ENCODE peak calls at places on chromosome 1, in four cellular contexts. E, B, V and C are unnamed samples.

GRCh38 chr1:40392206-40392605 is 18.7 kb downstream of the SMAP2 start:
- DNase-seq in E (no peak), B (no peak), V (peak), C (no peak)

GRCh38 chr1:237042892-237043576 is 1.1 kb downstream of the RYR2 start:
- DNase-seq in E (no peak), B (no peak), V (peak), C (no peak)

GRCh38 chr1:65050735-65051134 is 84.4 kb upstream of the JAK1 start:
- DNase-seq in E (no peak), B (no peak), V (no peak), C (no peak)

GRCh38 chr1:58204284-58204683 is 342.2 kb downstream of the OMA1 start:
- DNase-seq in E (no peak), B (no peak), V (no peak), C (no peak)

GRCh38 chr1:50423670-50424000 is 392 bp upstream of the DMRTA2 start:
- DNase-seq in E (no peak), B (no peak), V (no peak), C (no peak)

GRCh38 chr1:22406722-22407495 is 44.7 kb upstream of the ZBTB40 start:
- DNase-seq in E (no peak), B (no peak), V (no peak), C (no peak)

GRCh38 chr1:40312238-40313205 is 4.6 kb downstream of the COL9A2 start:
- DNase-seq in E (peak), B (no peak), V (no peak), C (no peak)

GRCh38 chr1:156502749-156503671 is 2.4 kb upstream of the MEF2D start:
- DNase-seq in E (no peak), B (peak), V (peak), C (peak)

GRCh38 chr1:55957233-55957632 is 622.1 kb downstream of the PLPP3 start:
- DNase-seq in E (no peak), B (no peak), V (no peak), C (no peak)

GRCh38 chr1:44817307-44817706 is 9.0 kb downstream of the BTBD19 start:
- DNase-seq in E (no peak), B (no peak), V (no peak), C (no peak)

GRCh38 chr1:147598631-147599361 is 57.5 kb downstream of the BCL9 start:
- DNase-seq in E (no peak), B (peak), V (no peak), C (no peak)

GRCh38 chr1:43930168-43930948 is 3.2 kb upstream of the ARTN start:
- DNase-seq in E (no peak), B (no peak), V (no peak), C (peak)

GRCh38 chr1:186708578-186709203 is 28.5 kb upstream of the PTGS2 start:
- DNase-seq in E (no peak), B (no peak), V (peak), C (no peak)

GRCh38 chr1:5737081-5737480 is 255.1 kb downstream of the NPHP4 start:
- DNase-seq in E (no peak), B (no peak), V (no peak), C (no peak)

GRCh38 chr1:2644591-2645101 is 11.8 kb upstream of the MMEL1 start:
- DNase-seq in E (peak), B (peak), V (no peak), C (no peak)

GRCh38 chr1:8412183-8412831 is 94.4 kb downstream of the SLC45A1 start:
- DNase-seq in E (no peak), B (no peak), V (peak), C (no peak)

DNA sequence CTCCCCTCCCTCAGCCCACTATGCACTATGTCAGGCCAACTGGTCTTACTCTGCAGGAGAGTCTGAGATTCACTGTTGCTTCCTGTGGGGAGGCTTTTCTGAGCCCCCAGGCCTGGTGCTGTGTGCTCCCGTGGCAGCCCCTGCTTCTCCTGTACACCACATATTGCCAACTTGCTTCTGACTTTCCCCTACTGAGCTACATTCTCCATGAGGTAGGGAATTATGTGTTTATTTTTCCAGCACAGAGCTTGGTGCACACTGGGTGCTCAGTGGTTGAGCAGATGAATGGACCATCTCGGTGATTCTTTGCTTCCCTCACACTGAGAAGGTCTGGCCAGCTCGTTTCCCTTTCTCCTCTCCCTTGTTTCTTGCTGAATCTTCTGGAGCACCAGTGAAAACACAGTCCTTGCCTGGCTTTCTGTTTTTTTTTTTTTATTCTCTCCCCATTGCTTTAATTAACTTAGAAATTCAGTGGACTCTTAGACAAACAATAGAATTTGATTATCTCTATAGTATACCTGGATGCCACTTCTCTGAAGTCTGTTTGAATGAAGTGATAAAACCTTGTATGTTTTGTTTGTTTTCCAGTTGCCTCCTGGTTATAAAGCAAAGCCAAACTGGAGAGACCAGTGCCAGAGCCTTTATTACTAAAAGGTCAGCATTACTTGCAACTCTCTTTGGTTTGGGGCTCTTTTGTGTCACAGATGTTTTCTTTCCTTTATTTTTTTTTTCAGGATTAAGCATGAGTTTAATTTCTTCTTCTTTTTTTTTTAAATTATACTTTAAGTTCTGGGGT is 50.3 kb upstream of the CNIH3 start:
- DNase-seq in E (no peak), B (no peak), V (no peak), C (no peak)
- TF ChIP-seq CTCF in E (no peak), B (no peak), V (no peak), C (no peak)

GRCh38 chr1:33364578-33364945 is 43.7 kb upstream of the A3GALT2 start:
- DNase-seq in E (no peak), B (no peak), V (no peak), C (no peak)
- TF ChIP-seq CTCF in E (no peak), B (no peak), V (no peak), C (no peak)

GRCh38 chr1:48524892-48525467 is 53.0 kb upstream of the SPATA6 start:
- DNase-seq in E (no peak), B (no peak), V (peak), C (no peak)

GRCh38 chr1:48536477-48536876 is 64.5 kb upstream of the SPATA6 start:
- DNase-seq in E (no peak), B (no peak), V (no peak), C (no peak)

GRCh38 chr1:48532976-48533375 is 61.0 kb upstream of the SPATA6 start:
- DNase-seq in E (no peak), B (no peak), V (no peak), C (no peak)

GRCh38 chr1:48526045-48526714 is 54.2 kb upstream of the SPATA6 start:
- DNase-seq in E (no peak), B (peak), V (peak), C (peak)

GRCh38 chr1:48530727-48531351 is 58.8 kb upstream of the SPATA6 start:
- DNase-seq in E (no peak), B (peak), V (peak), C (peak)
- TF ChIP-seq CTCF in E (no peak), B (peak), V (peak), C (peak)

GRCh38 chr1:27392096-27392777 is at the start of gene GPR3:
- DNase-seq in E (peak), B (peak), V (peak), C (peak)
- TF ChIP-seq CTCF in E (no peak), B (peak), V (peak), C (peak)